ENCODE peak calls at places on chromosomes 13 and 19, in six cellular contexts. F is endothelial cell of umbilical vein, G is K562, K is A549, B is HepG2, C is GM12878. H is an unnamed sample.

GRCh38 chr13:35781044-35781443 is 304.6 kb upstream of the MAB21L1 start:
- DNase-seq in G (no peak), K (no peak), F (no peak), B (no peak), C (no peak), H (no peak)

GRCh38 chr19:23787106-23787505 is 28.4 kb upstream of the ZNF681 start:
- DNase-seq in K (no peak), C (no peak), F (no peak), G (no peak), B (no peak), H (peak; percentile 86)

GRCh38 chr13:99215466-99215865 is 14.8 kb downstream of the UBAC2 start:
- DNase-seq in C (no peak), K (no peak), B (no peak), F (peak; percentile 27), G (no peak), H (no peak)

GRCh38 chr13:83929147-83929546 is 46.9 kb upstream of the SLITRK1 start:
- DNase-seq in B (no peak), G (no peak), K (no peak), C (no peak), F (no peak), H (no peak)

GRCh38 chr19:48069435-48069834 is 25.6 kb upstream of the CABP5 start:
- DNase-seq in K (no peak), C (no peak), G (no peak), B (no peak), F (no peak), H (no peak)

GRCh38 chr13:30002577-30002976 is 152.2 kb upstream of the UBL3 start:
- DNase-seq in B (no peak), F (no peak), C (no peak), G (no peak), K (peak; percentile 56), H (peak; percentile 21)

GRCh38 chr13:30696278-30697176 is 38.8 kb upstream of the ALOX5AP start:
- DNase-seq in C (no peak), K (no peak), F (no peak), B (no peak), G (no peak), H (peak; percentile 85)

GRCh38 chr13:71621152-71622124 is 245.6 kb downstream of the DACH1 start:
- DNase-seq in K (no peak), B (no peak), G (no peak), F (peak; percentile 50), C (no peak), H (no peak)

GRCh38 chr13:95375706-95376105 is 74.5 kb upstream of the ABCC4 start:
- DNase-seq in B (no peak), F (no peak), G (no peak), K (no peak), C (no peak), H (no peak)

GRCh38 chr19:42140125-42140754 is 8.0 kb upstream of the POU2F2 start:
- DNase-seq in K (peak; percentile 53), B (peak; percentile 31), C (no peak), F (peak; percentile 68), G (peak; percentile 62), H (peak; percentile 74)

GRCh38 chr13:87356314-87356713 is 314.9 kb upstream of the SLITRK5 start:
- DNase-seq in K (no peak), G (no peak), C (no peak), F (no peak), B (no peak), H (no peak)

GRCh38 chr19:38930776-38931761 is at the start of gene MRPS12:
- DNase-seq in B (peak; percentile 98), K (peak; percentile 100), F (peak; percentile 99), C (peak; percentile 99), G (peak; percentile 99), H (peak; percentile 97)

GRCh38 chr19:30442715-30443114 is 70.5 kb downstream of the ZNF536 start:
- DNase-seq in K (no peak), F (no peak), C (no peak), G (no peak), B (no peak), H (no peak)

GRCh38 chr19:30449673-30450072 is 77.5 kb downstream of the ZNF536 start:
- DNase-seq in G (no peak), F (no peak), C (no peak), B (no peak), K (no peak), H (no peak)

GRCh38 chr19:1592755-1593628 is at the start of gene MBD3:
- DNase-seq in K (peak; percentile 93), G (peak; percentile 99), B (peak; percentile 81), C (peak; percentile 44), F (peak; percentile 89), H (peak; percentile 89)

GRCh38 chr19:3013261-3013725 is 15.8 kb downstream of the TLE2 start:
- DNase-seq in C (no peak), G (no peak), B (no peak), F (no peak), K (no peak), H (no peak)

GRCh38 chr13:25378528-25378927 is 6.8 kb downstream of the ATP8A2 start:
- DNase-seq in G (no peak), B (no peak), C (no peak), K (no peak), F (no peak), H (no peak)

GRCh38 chr13:102286326-102286725 is 115.5 kb downstream of the FGF14 start:
- DNase-seq in K (peak; percentile 29), C (no peak), B (peak; percentile 53), G (no peak), F (no peak), H (no peak)

GRCh38 chr13:65882810-65883209 is 1347.3 kb downstream of the PCDH9 start:
- DNase-seq in G (no peak), F (no peak), K (no peak), C (no peak), B (no peak), H (no peak)

GRCh38 chr19:38033658-38034150 is 126.7 kb downstream of the SIPA1L3 start:
- DNase-seq in F (no peak), K (no peak), C (peak; percentile 81), G (no peak), B (no peak), H (no peak)

GRCh38 chr13:24280722-24281121 is 28.7 kb upstream of the C1QTNF9 start:
- DNase-seq in B (no peak), K (no peak), G (no peak), F (no peak), C (peak; percentile 30), H (peak; percentile 24)

GRCh38 chr13:35179920-35180663 is 238.0 kb downstream of the NBEA start:
- DNase-seq in C (no peak), B (no peak), K (no peak), F (no peak), G (no peak), H (no peak)

GRCh38 chr13:42999491-42999890 is 7.5 kb upstream of the EPSTI1 start:
- DNase-seq in G (no peak), C (no peak), B (no peak), F (no peak), K (no peak), H (no peak)
- TF ChIP-seq MYC in G (no peak), C (no peak), B (no peak), F (no peak), K (no peak), H (no peak)

GRCh38 chr13:49435992-49436391 is 7.9 kb downstream of the CAB39L start:
- DNase-seq in K (no peak), B (no peak), F (no peak), C (no peak), G (no peak), H (no peak)

GRCh38 chr13:49439609-49440008 is 4.3 kb downstream of the CAB39L start:
- DNase-seq in B (no peak), K (no peak), F (no peak), C (no peak), G (no peak), H (no peak)

GRCh38 chr13:49437705-49438104 is 6.2 kb downstream of the CAB39L start:
- DNase-seq in G (no peak), C (no peak), B (no peak), F (no peak), K (no peak), H (no peak)

GRCh38 chr13:49441312-49441711 is 2.6 kb downstream of the CAB39L start:
- DNase-seq in K (no peak), B (no peak), F (no peak), C (no peak), G (no peak), H (no peak)

DNA sequence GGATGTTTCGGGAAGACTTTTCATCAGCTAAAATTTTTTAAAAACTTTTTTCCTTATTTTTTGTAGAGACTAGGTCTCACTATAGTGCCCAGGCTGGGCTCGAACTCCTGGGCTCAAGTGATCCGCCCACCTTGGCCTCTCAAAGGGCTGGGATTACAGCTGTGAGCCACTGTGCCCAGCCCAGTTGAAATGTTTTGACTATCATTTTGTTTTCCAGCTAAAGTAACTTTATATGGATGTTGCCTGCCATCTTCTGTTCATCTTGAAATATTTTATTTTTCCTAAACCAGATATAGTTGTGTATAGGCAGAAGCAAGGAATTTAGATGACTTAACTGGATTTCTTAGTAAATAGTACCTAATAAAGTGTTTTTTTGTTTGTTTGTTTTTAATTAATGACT is 7.0 kb downstream of the CAB39L start:
- DNase-seq in F (no peak), B (no peak), G (no peak), K (peak; percentile 34), C (no peak), H (no peak)
- TF ChIP-seq CTCF in F (no peak), B (no peak), G (no peak), K (peak; percentile 22), C (no peak), H (no peak)

DNA sequence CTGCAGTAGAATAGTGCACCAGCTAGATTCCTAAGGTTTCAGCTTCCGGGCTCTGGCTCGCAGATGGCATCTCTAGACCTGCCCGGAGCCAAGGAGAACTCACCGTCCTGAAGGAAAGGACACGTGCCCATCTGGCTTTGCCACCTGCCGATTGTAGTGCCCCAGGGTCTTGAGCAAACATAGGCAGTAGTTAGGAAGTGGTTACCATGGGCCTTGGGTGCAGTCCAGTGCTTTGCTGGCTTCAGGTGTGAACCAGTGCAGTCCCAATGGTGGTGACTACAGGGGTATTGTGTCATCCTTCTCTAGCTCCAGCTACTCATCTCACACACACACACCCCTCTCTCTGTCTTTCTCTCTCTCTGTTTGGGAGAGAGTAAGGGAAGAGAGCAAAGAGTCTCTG is 61.4 kb upstream of the TEX29 start:
- DNase-seq in C (no peak), F (no peak), G (no peak), B (no peak), K (no peak), H (no peak)
- TF ChIP-seq MYC in C (no peak), F (no peak), G (no peak), B (no peak), K (no peak), H (no peak)

GRCh38 chr19:40303765-40304164 is 18.6 kb upstream of the AKT2 start:
- DNase-seq in K (no peak), B (no peak), C (no peak), G (no peak), F (no peak), H (no peak)

GRCh38 chr19:40302224-40303011 is 17.3 kb upstream of the AKT2 start:
- DNase-seq in K (no peak), C (no peak), F (no peak), B (no peak), G (no peak), H (no peak)

GRCh38 chr19:40309666-40310065 is 24.5 kb upstream of the AKT2 start:
- DNase-seq in K (no peak), G (no peak), F (no peak), C (no peak), B (no peak), H (no peak)

GRCh38 chr19:40304306-40304705 is 19.2 kb upstream of the AKT2 start:
- DNase-seq in F (no peak), G (no peak), K (no peak), C (no peak), B (no peak), H (no peak)

GRCh38 chr19:40305403-40305802 is 20.3 kb upstream of the AKT2 start:
- DNase-seq in K (peak; percentile 96), F (peak; percentile 82), C (peak; percentile 38), B (peak; percentile 78), G (peak; percentile 81), H (peak; percentile 84)
- TF ChIP-seq CTCF in K (peak; percentile 100), F (peak; percentile 66), C (peak; percentile 83), B (peak; percentile 76), G (peak; percentile 77), H (peak; percentile 54)